ENCODE peak calls at places on chromosomes 5 and 9, in eight cellular contexts. T, K, P, U, G, V, M and H are unnamed samples.

GRCh38 chr5:65102501-65102825 is 333.7 kb downstream of the CWC27 start:
- DNase-seq in G (no peak), K (no peak), T (peak), V (no peak), U (no peak), M (peak), P (no peak), H (no peak)

GRCh38 chr5:98929982-98930355 is 1.2 kb upstream of the CHD1 start:
- DNase-seq in M (no peak), U (peak), P (peak), K (no peak), V (peak), T (no peak), G (no peak), H (no peak)

GRCh38 chr5:54442271-54442670 is 13.2 kb upstream of the HSPB3 start:
- DNase-seq in U (no peak), V (no peak), K (no peak), T (no peak), G (no peak), M (no peak), P (no peak), H (no peak)

GRCh38 chr5:32443145-32443540 is 1.4 kb downstream of the ZFR start:
- DNase-seq in M (peak), G (no peak), V (no peak), K (no peak), U (no peak), T (no peak), P (no peak), H (no peak)

GRCh38 chr9:100445903-100446549 is 19.1 kb downstream of the MSANTD3 start:
- DNase-seq in T (no peak), K (no peak), U (no peak), V (no peak), P (no peak), M (no peak), G (no peak), H (no peak)

GRCh38 chr9:110923601-110924000 is 114.7 kb downstream of the LPAR1 start:
- DNase-seq in G (no peak), K (no peak), M (no peak), T (no peak), P (no peak), U (no peak), V (no peak), H (no peak)

GRCh38 chr9:97128919-97129318 is 90.0 kb upstream of the CTSV start:
- DNase-seq in T (no peak), V (no peak), K (no peak), M (no peak), G (no peak), U (no peak), P (no peak), H (no peak)

GRCh38 chr5:5891350-5891749 is 468.9 kb downstream of the ICE1 start:
- DNase-seq in M (no peak), P (no peak), U (no peak), T (no peak), G (no peak), V (no peak), K (no peak), H (no peak)

GRCh38 chr5:61624966-61625681 is 293.1 kb downstream of the ZSWIM6 start:
- DNase-seq in P (no peak), G (no peak), K (no peak), U (no peak), T (no peak), M (no peak), V (no peak), H (no peak)

GRCh38 chr5:154465169-154465568 is 12.9 kb downstream of the HAND1 start:
- DNase-seq in K (no peak), P (no peak), U (peak), V (no peak), M (no peak), T (no peak), G (no peak), H (no peak)

GRCh38 chr9:69806642-69807041 is 14.0 kb upstream of the CFAP95 start:
- DNase-seq in P (no peak), M (no peak), U (no peak), K (no peak), V (no peak), G (no peak), T (no peak), H (no peak)

GRCh38 chr5:98637607-98638006 is 135.9 kb upstream of the RGMB start:
- DNase-seq in V (no peak), K (no peak), G (no peak), P (no peak), U (no peak), M (no peak), T (no peak), H (no peak)

GRCh38 chr9:80605129-80605528 is 1033.4 kb downstream of the TLE4 start:
- DNase-seq in P (no peak), M (peak), K (peak), T (no peak), V (no peak), U (peak), G (no peak), H (no peak)

GRCh38 chr9:95839012-95839411 is 36.5 kb upstream of the ERCC6L2 start:
- DNase-seq in P (no peak), V (no peak), M (no peak), G (no peak), K (no peak), U (no peak), T (no peak), H (no peak)
- TF ChIP-seq CTCF in P (no peak), V (no peak), M (no peak), G (no peak), K (no peak), U (no peak), T (no peak), H (no peak)

DNA sequence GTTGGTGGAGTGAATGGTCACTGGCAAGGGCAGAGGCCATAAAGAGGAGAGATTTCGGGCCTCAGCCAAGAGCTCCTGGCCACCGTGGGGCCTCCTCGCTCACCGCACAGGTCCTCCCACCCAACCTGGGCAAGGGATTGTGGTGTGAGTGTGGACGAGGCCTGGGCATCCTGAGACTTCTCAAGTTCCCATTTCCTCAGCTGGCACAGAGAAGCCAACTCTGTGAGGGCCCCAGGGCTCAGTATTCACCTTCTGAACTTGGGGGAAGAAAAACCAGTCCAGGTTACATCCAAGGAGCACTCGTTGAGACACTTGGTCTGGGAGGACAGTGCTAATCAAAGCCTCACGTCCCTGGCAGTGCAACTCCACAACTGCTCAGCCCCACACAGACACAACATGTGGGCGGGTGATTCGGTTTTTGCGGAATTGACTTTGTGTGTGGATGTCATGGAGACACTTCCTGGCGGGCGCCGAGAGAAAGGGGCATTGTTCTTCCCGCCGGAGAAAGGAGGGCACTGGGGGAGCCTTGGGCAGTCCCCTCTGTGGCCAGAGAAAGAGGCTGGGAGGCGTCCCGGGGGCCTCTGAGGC is 28.5 kb upstream of the NKD2 start:
- DNase-seq in P (no peak), V (no peak), M (no peak), T (no peak), U (no peak), G (no peak), K (no peak), H (no peak)
- TF ChIP-seq CTCF in P (no peak), V (no peak), M (no peak), T (no peak), U (no peak), G (no peak), K (no peak), H (no peak)

DNA sequence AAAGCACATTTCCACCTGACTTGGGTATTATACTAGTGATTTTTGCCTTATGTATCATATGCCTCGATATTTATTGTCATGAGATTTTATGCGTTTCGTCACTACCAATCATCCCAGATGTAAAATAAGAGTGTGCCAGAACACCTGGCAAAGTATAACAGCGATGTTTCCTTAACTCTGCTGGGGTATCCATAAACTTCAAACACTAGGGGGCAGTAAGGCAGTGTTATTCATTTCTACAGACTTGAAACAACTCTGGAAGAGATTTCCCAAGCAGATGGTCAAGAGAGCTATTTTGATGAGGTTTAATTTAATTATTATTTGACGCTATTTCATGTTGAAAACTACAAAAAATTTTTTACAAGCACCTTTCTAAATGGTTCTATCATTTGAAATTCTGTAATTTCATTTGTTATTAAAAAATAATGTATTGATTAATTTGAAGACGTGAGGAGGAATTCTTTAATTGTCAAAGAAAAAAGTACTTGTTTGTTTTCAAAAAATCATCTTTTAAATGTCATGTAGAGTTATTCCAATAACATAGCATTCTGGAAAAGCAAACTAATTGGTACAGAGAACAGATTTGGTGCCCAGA is 388.5 kb upstream of the CTNND2 start:
- DNase-seq in P (no peak), G (no peak), U (peak), V (no peak), K (peak), M (peak), T (peak), H (no peak)
- TF ChIP-seq CTCF in P (peak), G (no peak), U (no peak), V (peak), K (peak), M (peak), T (peak), H (peak)

GRCh38 chr9:103399535-103399934 is 404.4 kb downstream of the CYLC2 start:
- DNase-seq in G (no peak), V (no peak), T (no peak), K (no peak), P (no peak), M (no peak), U (no peak), H (no peak)

GRCh38 chr9:103397868-103398600 is 402.9 kb downstream of the CYLC2 start:
- DNase-seq in T (no peak), M (peak), V (no peak), G (no peak), K (peak), U (peak), P (peak), H (peak)
- TF ChIP-seq CTCF in T (peak), M (peak), V (peak), G (peak), K (peak), U (peak), P (peak), H (peak)

GRCh38 chr9:133420392-133420827 is 1.8 kb upstream of the ADAMTS13 start:
- DNase-seq in K (no peak), P (no peak), M (no peak), T (no peak), V (no peak), G (no peak), U (peak), H (no peak)

GRCh38 chr9:133424187-133424586 is 2.0 kb downstream of the ADAMTS13 start:
- DNase-seq in T (no peak), V (no peak), U (no peak), M (no peak), P (no peak), G (no peak), K (no peak), H (no peak)

GRCh38 chr9:133419005-133419404 is 1.2 kb upstream of the REXO4 start:
- DNase-seq in M (no peak), T (no peak), V (no peak), U (no peak), K (no peak), G (no peak), P (no peak), H (no peak)

GRCh38 chr9:133423216-133423615 is 1.0 kb downstream of the ADAMTS13 start:
- DNase-seq in K (no peak), G (no peak), M (no peak), U (no peak), T (no peak), V (no peak), P (no peak), H (no peak)

GRCh38 chr9:133421615-133422542 is at the start of gene ADAMTS13:
- DNase-seq in G (no peak), V (no peak), T (no peak), P (no peak), M (no peak), K (no peak), U (peak), H (no peak)
- TF ChIP-seq CTCF in G (no peak), V (no peak), T (no peak), P (no peak), M (peak), K (peak), U (no peak), H (peak)

DNA sequence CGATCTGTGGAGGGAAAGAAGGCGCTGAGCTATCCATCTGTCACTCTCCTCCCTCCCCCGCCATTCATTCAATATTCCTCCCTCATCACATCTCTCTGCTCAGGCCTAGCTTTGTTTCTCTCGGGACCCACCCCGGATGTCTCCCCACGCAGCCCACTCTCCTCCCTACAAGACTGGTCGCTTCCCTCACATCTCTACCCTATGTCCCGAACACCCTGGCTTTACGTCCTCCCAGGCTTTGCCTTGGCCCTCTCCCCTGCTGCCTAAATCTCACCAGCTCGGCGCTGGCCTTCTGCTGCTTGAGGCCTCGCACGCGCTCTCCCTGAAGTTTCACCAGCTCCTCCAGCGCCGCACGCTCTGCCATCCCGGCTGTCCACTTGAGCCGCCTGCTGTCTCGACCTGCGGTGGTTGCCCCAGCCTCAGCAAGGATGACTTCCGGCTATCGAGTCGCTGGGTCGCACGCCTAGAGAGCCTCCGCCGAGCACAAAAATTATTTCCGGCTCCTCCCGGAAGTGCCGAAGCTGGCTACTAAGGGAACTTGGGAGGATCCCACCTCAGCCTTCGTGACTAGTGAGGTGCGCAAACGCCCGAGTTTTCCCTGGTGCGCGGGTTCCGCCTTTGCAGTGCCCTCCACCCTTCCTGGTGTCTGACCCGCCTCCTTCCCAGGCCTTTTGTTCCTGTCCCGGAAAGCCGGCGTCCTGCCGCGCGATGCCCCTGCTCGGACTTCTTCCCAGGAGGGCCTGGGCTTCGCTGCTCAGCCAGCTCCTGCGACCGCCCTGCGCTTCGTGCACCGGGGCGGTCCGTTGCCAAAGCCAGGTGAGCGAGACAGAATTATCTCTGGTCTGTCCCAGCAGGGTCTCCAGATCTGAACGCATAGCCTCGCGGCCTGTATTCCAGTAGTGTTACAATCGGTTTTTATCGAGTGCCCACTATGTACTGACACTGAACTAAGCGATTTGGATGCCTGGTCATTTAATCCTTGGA is at the start of the genes HARS1 and HARS2:
- DNase-seq in V (peak), U (peak), P (peak), T (peak), M (peak), K (peak), G (peak), H (peak)
- TF ChIP-seq CTCF in V (peak), U (no peak), P (no peak), T (no peak), M (no peak), K (no peak), G (no peak), H (no peak)